ENCODE peak calls at places on chromosomes 6 and 20, in nine cellular contexts. R is activated T-cell treated with anti-CD3 and anti-CD28 coated beads for 4 hours; L is epithelial cell of esophagus; Y is stimulated activated CD8-positive, alpha-beta memory T cell treated with anti-CD3 and anti-CD28 coated beads, Interleukin-7, amount 100 ng/mL, for 48 hours; B is T-helper 1 cell; K is aorta; W is iPS-NIHi11; O is foreskin fibroblast; I is neural progenitor cell. D is an unnamed sample.

GRCh38 chr20:36895036-36895435 is 19.1 kb downstream of the TLDC2 start:
- DNase-seq in R (no peak), L (no peak), Y (no peak), B (no peak), K (no peak), W (no peak), O (no peak), I (no peak), D (no peak)

GRCh38 chr6:137764464-137764863 is 102.6 kb upstream of the TNFAIP3 start:
- DNase-seq in R (no peak), L (peak; percentile 93), Y (no peak), B (no peak), K (no peak), W (no peak), O (peak; percentile 85), I (no peak), D (no peak)

GRCh38 chr6:158653577-158654354 is 3.9 kb downstream of the SYTL3 start:
- DNase-seq in R (peak; percentile 78), L (no peak), Y (peak; percentile 76), B (peak; percentile 83), K (peak; percentile 58), W (no peak), O (no peak), I (no peak), D (peak; percentile 75)

GRCh38 chr20:49115565-49115964 is 69.5 kb downstream of the CSE1L start:
- DNase-seq in R (no peak), L (no peak), Y (no peak), B (no peak), K (no peak), W (no peak), O (peak; percentile 19), I (no peak), D (no peak)

GRCh38 chr6:7469696-7470095 is 71.8 kb upstream of the DSP start:
- DNase-seq in R (no peak), L (no peak), Y (no peak), B (no peak), K (no peak), W (no peak), O (peak; percentile 52), I (no peak), D (no peak)

GRCh38 chr6:28522594-28523557 is 2.8 kb upstream of the GPX5 start:
- DNase-seq in R (no peak), L (no peak), Y (no peak), B (peak; percentile 29), K (no peak), W (peak; percentile 29), O (no peak), I (peak; percentile 59), D (no peak)

GRCh38 chr20:19646963-19647362 is 111.1 kb upstream of the RIN2 start:
- DNase-seq in R (no peak), L (no peak), Y (no peak), B (no peak), K (no peak), W (no peak), O (no peak), I (no peak), D (no peak)

GRCh38 chr20:58721951-58722371 is 29.4 kb downstream of the NPEPL1 start:
- DNase-seq in R (no peak), L (no peak), Y (no peak), B (no peak), K (peak; percentile 77), W (no peak), O (no peak), I (no peak), D (peak; percentile 9)

GRCh38 chr6:31952140-31952805 is 6.4 kb downstream of the CFB start:
- DNase-seq in R (no peak), L (peak; percentile 60), Y (no peak), B (no peak), K (peak; percentile 80), W (peak; percentile 80), O (peak; percentile 86), I (peak; percentile 84), D (peak; percentile 65)

GRCh38 chr6:4402477-4402976 is 267.2 kb upstream of the ECI2 start:
- DNase-seq in R (no peak), L (peak; percentile 82), Y (no peak), B (no peak), K (no peak), W (no peak), O (peak; percentile 75), I (no peak), D (no peak)

GRCh38 chr20:63224272-63225081 is 8.5 kb upstream of the YTHDF1 start:
- DNase-seq in R (no peak), L (peak; percentile 55), Y (no peak), B (no peak), K (peak; percentile 52), W (peak; percentile 56), O (peak; percentile 51), I (peak; percentile 58), D (no peak)

D was measured in mucosa of gallbladder.